ENCODE peak calls at places on chromosomes 2 and 18, in four cellular contexts. F is CD4-positive, CD25-positive, alpha-beta regulatory T cell; Y is thoracic aorta; Z is hepatocyte. G is an unnamed sample.

GRCh38 chr2:144547512-144547911 is 27.6 kb upstream of the ZEB2 start:
- DNase-seq in F (no peak), Z (no peak), Y (no peak), G (no peak)

GRCh38 chr2:17814601-17815000 is 1.7 kb upstream of the MSGN1 start:
- DNase-seq in Y (no peak), Z (no peak), F (no peak), G (no peak)

GRCh38 chr2:72127401-72128058 is 20.1 kb downstream of the CYP26B1 start:
- DNase-seq in F (no peak), Z (no peak), Y (no peak), G (no peak)

GRCh38 chr2:62410015-62410453 is 96.0 kb downstream of the TMEM17 start:
- DNase-seq in F (no peak), Y (no peak), Z (no peak), G (no peak)

GRCh38 chr2:75500633-75501032 is 60.1 kb downstream of the EVA1A start:
- DNase-seq in F (no peak), Y (no peak), Z (no peak), G (no peak)

GRCh38 chr2:3463156-3463835 is 56.0 kb downstream of the ADI1 start:
- DNase-seq in F (no peak), Z (no peak), Y (no peak), G (no peak)

GRCh38 chr2:173997779-173998178 is 32.6 kb upstream of the SP3 start:
- DNase-seq in Z (no peak), Y (no peak), F (no peak), G (no peak)

GRCh38 chr2:203484266-203485112 is 50.6 kb downstream of the RAPH1 start:
- DNase-seq in Z (no peak), F (peak; percentile 63), Y (no peak), G (peak; percentile 58)

GRCh38 chr2:231386446-231386845 is 9.1 kb upstream of the B3GNT7 start:
- DNase-seq in Y (no peak), F (no peak), Z (no peak), G (no peak)

GRCh38 chr2:20212459-20212870 is 12.5 kb downstream of the SDC1 start:
- DNase-seq in Y (no peak), F (no peak), Z (peak; percentile 70), G (no peak)

GRCh38 chr2:152718909-152719645 is 657 bp downstream of the ARL6IP6 start:
- DNase-seq in Y (no peak), F (no peak), Z (peak; percentile 68), G (no peak)

GRCh38 chr2:168355110-168355509 is 101.0 kb upstream of the CERS6 start:
- DNase-seq in F (no peak), Y (no peak), Z (no peak), G (no peak)

GRCh38 chr2:14634223-14634884 is 1.8 kb downstream of the LRATD1 start:
- DNase-seq in F (no peak), Y (peak; percentile 31), Z (peak; percentile 91), G (no peak)
- H3K4me3 ChIP-seq in F (no peak overlapping the region), Y (peak overlapping the region; percentile 81), Z (peak overlapping the region; percentile 79), G (no peak overlapping the region)

GRCh38 chr2:210421916-210422315 is 54.6 kb downstream of the LANCL1 start:
- DNase-seq in Z (no peak), Y (no peak), F (no peak), G (no peak)
- H3K27ac ChIP-seq in Z (no peak overlapping the region), Y (no peak overlapping the region), F (no peak overlapping the region), G (no peak overlapping the region)

GRCh38 chr18:46883180-46883579 is 34.1 kb downstream of the PIAS2 start:
- DNase-seq in Z (no peak), F (no peak), Y (no peak), G (no peak)
- H3K9me3 ChIP-seq in Z (peaks cover 2% of the 10 kb centered on the region), F (peaks cover 14% of the 10 kb centered on the region), Y (peaks cover 2% of the 10 kb centered on the region), G (no peaks in the 10 kb centered on the region)

GRCh38 chr2:31556921-31557320 is 23.8 kb downstream of the SRD5A2 start:
- DNase-seq in F (no peak), Y (no peak), Z (no peak), G (no peak)
- H3K4me3 ChIP-seq in F (no peak overlapping the region), Y (no peak overlapping the region), Z (no peak overlapping the region), G (no peak overlapping the region)

GRCh38 chr2:133894429-133894828 is 326.2 kb upstream of the NCKAP5 start:
- DNase-seq in Y (no peak), F (no peak), Z (no peak), G (no peak)
- H3K27ac ChIP-seq in Y (no peak overlapping the region), F (no peak overlapping the region), Z (no peak overlapping the region), G (no peak overlapping the region)

DNA sequence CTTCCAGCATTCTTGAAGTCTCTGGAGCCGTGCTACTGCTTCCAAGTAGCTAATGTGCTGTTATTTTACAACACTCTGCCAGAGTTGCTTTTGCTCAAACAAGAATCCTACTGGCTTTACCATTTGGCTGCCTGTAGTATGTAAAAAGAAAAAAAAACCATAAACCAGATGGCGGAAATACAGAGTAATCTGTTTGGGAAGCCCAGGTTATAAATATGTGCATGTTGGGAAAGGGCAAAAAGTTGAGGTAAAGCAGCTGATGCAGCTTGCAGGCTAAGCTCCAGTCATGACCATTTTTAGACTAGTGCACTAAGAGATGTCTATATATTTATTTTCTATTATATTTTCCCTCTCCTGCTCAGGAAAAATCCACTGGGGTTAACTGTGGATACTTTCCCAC is 313.2 kb upstream of the ETAA1 start:
- DNase-seq in F (no peak), Y (no peak), Z (peak; percentile 8), G (no peak)
- H3K9me3 ChIP-seq in F (no peaks in the 10 kb centered on the region), Y (peaks cover 3% of the 10 kb centered on the region), Z (no peaks in the 10 kb centered on the region), G (no peaks in the 10 kb centered on the region)

GRCh38 chr18:5626130-5626880 is 82.5 kb upstream of the EPB41L3 start:
- DNase-seq in Y (no peak), F (no peak), Z (no peak), G (no peak)

GRCh38 chr18:5630057-5630765 is 86.4 kb upstream of the EPB41L3 start:
- DNase-seq in Z (peak; percentile 91), F (no peak), Y (no peak), G (no peak)

GRCh38 chr18:5625076-5625475 is 81.3 kb upstream of the EPB41L3 start:
- DNase-seq in Z (no peak), F (no peak), Y (no peak), G (no peak)

GRCh38 chr18:5628512-5629255 is 84.9 kb upstream of the EPB41L3 start:
- DNase-seq in Z (peak; percentile 70), F (no peak), Y (no peak), G (no peak)

GRCh38 chr18:5627756-5628511 is 84.1 kb upstream of the EPB41L3 start:
- DNase-seq in F (no peak), Y (no peak), Z (peak; percentile 38), G (no peak)
- H3K4me3 ChIP-seq in F (no peak overlapping the region), Y (peak overlapping the region; percentile 82), Z (peak overlapping the region; percentile 90), G (no peak overlapping the region)

DNA sequence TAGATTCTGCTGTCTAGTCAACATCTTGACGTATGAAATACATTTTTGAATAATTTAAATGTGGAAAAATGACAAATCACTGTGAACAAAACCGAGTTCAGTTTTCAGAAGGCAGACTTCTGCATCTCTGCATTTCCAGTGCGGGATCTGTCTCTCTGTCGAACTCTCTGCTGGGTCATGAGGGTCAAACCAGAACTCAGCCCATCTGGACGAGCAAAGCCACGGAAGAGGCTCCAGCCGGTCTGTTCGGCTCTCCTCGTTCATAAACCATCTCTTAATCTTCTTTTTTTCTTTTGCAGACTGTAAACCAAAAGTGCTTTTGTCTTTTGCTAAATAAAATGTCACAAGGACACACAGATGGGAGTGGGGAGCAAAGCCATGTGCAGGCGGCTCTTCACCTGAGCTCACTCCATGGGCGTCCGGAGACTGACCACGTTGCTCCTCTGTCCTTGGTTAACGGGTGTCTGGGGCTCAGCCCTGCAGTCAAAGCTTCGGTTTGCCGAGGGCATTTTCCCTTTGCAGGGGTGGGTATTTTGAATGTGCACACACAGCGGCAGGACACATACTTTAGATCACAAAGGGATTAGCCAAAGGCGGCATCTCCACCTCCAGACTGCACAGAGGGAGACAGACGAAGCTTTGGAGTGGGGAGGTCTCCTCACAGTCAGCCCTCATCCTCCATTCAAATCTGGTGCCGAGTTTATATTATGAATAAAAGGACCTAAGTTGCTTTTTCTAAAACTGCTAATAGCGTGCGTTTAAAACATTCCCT is 737.9 kb upstream of the SALL3 start:
- DNase-seq in F (no peak), Y (no peak), Z (no peak), G (no peak)
- H3K27ac ChIP-seq in F (no peak overlapping the region), Y (no peak overlapping the region), Z (no peak overlapping the region), G (no peak overlapping the region)

G was measured in CD4-positive, alpha-beta memory T cell.